ENCODE peak calls at places on chromosome 6, in ten cellular contexts. I is activated gamma-delta T cell treated with Interleukin-2 at 50 U/mL for 16 hours; K is posterior vena cava; C is Jurkat, Clone E6-1; E is activated CD4-positive, alpha-beta T cell treated with anti-CD3 and anti-CD28 coated beads for 36 hours; D is LoVo; Z is NCI-H526 treated with DMSO at 0.1 percent for 48 hours; T is IMR-90; R is activated CD8-positive, alpha-beta memory T cell treated with anti-CD3 and anti-CD28 coated beads for 24 hours; W is ovary. L is an unnamed sample.

GRCh38 chr6:19836799-19837510 is at the start of gene ID4:
- DNase-seq in C (no peak), T (peak), R (no peak), K (peak), D (no peak), E (peak), W (peak), I (no peak), Z (peak), L (peak)

GRCh38 chr6:118476554-118476953 is 71.5 kb upstream of the PLN start:
- DNase-seq in Z (no peak), I (no peak), R (no peak), C (no peak), W (no peak), D (no peak), K (no peak), T (no peak), E (no peak), L (no peak)

GRCh38 chr6:513961-514360 is 122.4 kb downstream of the IRF4 start:
- DNase-seq in E (no peak), I (no peak), K (no peak), T (no peak), D (no peak), R (no peak), Z (no peak), W (no peak), C (no peak), L (no peak)

GRCh38 chr6:83511901-83512681 is at the start of gene PRSS35:
- DNase-seq in Z (peak), I (peak), T (peak), K (peak), W (peak), R (peak), D (peak), E (peak), C (no peak), L (peak)

GRCh38 chr6:38350882-38351281 is 288.8 kb downstream of the BTBD9 start:
- DNase-seq in R (no peak), K (no peak), I (no peak), C (no peak), D (no peak), T (peak), W (no peak), E (no peak), Z (no peak), L (no peak)

GRCh38 chr6:31122803-31123706 is 2.8 kb upstream of the CDSN start:
- DNase-seq in R (no peak), W (peak), E (no peak), I (no peak), C (no peak), D (no peak), K (peak), Z (no peak), T (peak), L (no peak)

GRCh38 chr6:75431379-75431778 is 62.2 kb downstream of the FILIP1 start:
- DNase-seq in Z (no peak), E (no peak), C (no peak), T (peak), D (no peak), W (no peak), K (no peak), R (no peak), I (no peak), L (no peak)

GRCh38 chr6:3749991-3750323 is 1.6 kb downstream of the PXDC1 start:
- DNase-seq in W (peak), Z (no peak), R (peak), E (no peak), T (peak), K (peak), I (no peak), C (no peak), D (no peak), L (no peak)

GRCh38 chr6:13877116-13877515 is 47.6 kb upstream of the RNF182 start:
- DNase-seq in I (no peak), T (peak), Z (no peak), R (no peak), W (no peak), K (no peak), C (no peak), D (no peak), E (no peak), L (no peak)

GRCh38 chr6:135144678-135145508 is 36.2 kb upstream of the MYB start:
- DNase-seq in T (peak), I (no peak), E (no peak), R (no peak), W (no peak), K (no peak), D (peak), Z (peak), C (peak), L (no peak)

GRCh38 chr6:123534264-123534663 is 102.5 kb downstream of the TRDN start:
- DNase-seq in Z (no peak), E (no peak), D (no peak), C (no peak), T (no peak), I (no peak), K (no peak), R (no peak), W (no peak), L (no peak)

GRCh38 chr6:10837009-10837691 is 1.2 kb downstream of the MAK start:
- DNase-seq in I (no peak), C (no peak), E (peak), R (no peak), Z (peak), D (peak), W (peak), K (no peak), T (no peak), L (no peak)

GRCh38 chr6:74768120-74768519 is 437.7 kb downstream of the COL12A1 start:
- DNase-seq in I (no peak), Z (no peak), W (no peak), E (no peak), R (no peak), T (no peak), D (no peak), C (no peak), K (no peak), L (no peak)

GRCh38 chr6:139443226-139444112 is 69.0 kb upstream of the CITED2 start:
- DNase-seq in W (peak), I (no peak), T (peak), D (no peak), C (no peak), E (no peak), R (no peak), K (no peak), Z (no peak), L (no peak)

GRCh38 chr6:150863213-150863928 is 2.1 kb upstream of the MTHFD1L start:
- DNase-seq in K (no peak), E (no peak), T (no peak), R (no peak), I (no peak), C (no peak), Z (no peak), W (no peak), D (no peak), L (no peak)

GRCh38 chr6:139608872-139609271 is 234.4 kb upstream of the CITED2 start:
- DNase-seq in E (no peak), Z (no peak), I (no peak), C (no peak), D (no peak), K (no peak), T (peak), W (no peak), R (no peak), L (no peak)

GRCh38 chr6:2412731-2413130 is 167.3 kb upstream of the GMDS start:
- DNase-seq in R (no peak), E (no peak), I (no peak), K (no peak), D (no peak), C (no peak), T (peak), Z (no peak), W (no peak), L (no peak)

GRCh38 chr6:114342826-114343781 is at the start of gene HS3ST5:
- DNase-seq in D (peak), E (peak), I (no peak), K (peak), Z (no peak), R (no peak), T (peak), W (no peak), C (peak), L (peak)

GRCh38 chr6:110296151-110297028 is 61.8 kb downstream of the METTL24 start:
- DNase-seq in K (no peak), I (peak), W (no peak), E (no peak), R (no peak), C (no peak), Z (no peak), D (no peak), T (no peak), L (no peak)

L was measured in amygdala.